ENCODE peak calls at places on chromosomes 13 and 19, in six cellular contexts. N is GM12865, E is fibroblast of mammary gland, S is cardiac muscle cell, Y is pancreas, H is lower leg skin. Q is an unnamed sample.

GRCh38 chr13:29704648-29705047 is 109.2 kb upstream of the SLC7A1 start:
- DNase-seq in S (peak), Y (no peak), N (no peak), H (no peak), E (peak), Q (peak)

GRCh38 chr13:113474179-113474578 is 16.3 kb downstream of the DCUN1D2 start:
- DNase-seq in H (peak), S (no peak), E (peak), Y (no peak), N (no peak), Q (peak)

GRCh38 chr19:46761418-46761831 is 15.2 kb upstream of the STRN4 start:
- DNase-seq in E (peak), N (no peak), S (no peak), Y (no peak), H (no peak), Q (no peak)

GRCh38 chr13:20728579-20729300 is 25.2 kb downstream of the IL17D start:
- DNase-seq in S (no peak), Y (no peak), N (no peak), H (no peak), E (peak), Q (no peak)

GRCh38 chr19:24140099-24140498 is 53.1 kb downstream of the ZNF254 start:
- DNase-seq in E (peak), S (no peak), N (no peak), H (no peak), Y (no peak), Q (peak)

GRCh38 chr13:112587767-112588489 is at the start of gene TUBGCP3:
- DNase-seq in H (peak), S (peak), Y (peak), E (peak), N (peak), Q (peak)

GRCh38 chr19:18597809-18598660 is 8.6 kb downstream of the CRLF1 start:
- DNase-seq in S (no peak), N (no peak), Y (no peak), H (no peak), E (no peak), Q (no peak)

GRCh38 chr13:75324413-75324940 is 157.5 kb downstream of the TBC1D4 start:
- DNase-seq in S (no peak), E (no peak), Y (no peak), N (no peak), H (no peak), Q (peak)

GRCh38 chr19:11451327-11451941 is 16.0 kb downstream of the PRKCSH start:
- DNase-seq in N (no peak), H (no peak), Y (no peak), E (no peak), S (no peak), Q (no peak)

GRCh38 chr13:112583592-112584277 is 4.2 kb downstream of the TUBGCP3 start:
- DNase-seq in Y (peak), N (peak), E (no peak), H (no peak), S (no peak), Q (no peak)

GRCh38 chr13:45490068-45490467 is 25.3 kb downstream of the COG3 start:
- DNase-seq in Y (no peak), N (peak), S (peak), H (no peak), E (no peak), Q (no peak)

GRCh38 chr19:38685666-38686529 is 38.4 kb downstream of the ACTN4 start:
- DNase-seq in N (peak), H (no peak), E (peak), Y (no peak), S (peak), Q (peak)

GRCh38 chr13:30355405-30355741 is 48.0 kb upstream of the KATNAL1 start:
- DNase-seq in E (no peak), H (peak), S (peak), Y (no peak), N (peak), Q (no peak)

GRCh38 chr19:17966497-17967257 is at the start of gene KCNN1:
- DNase-seq in E (no peak), Y (no peak), S (peak), N (no peak), H (no peak), Q (no peak)

GRCh38 chr13:20652946-20653345 is 50.6 kb upstream of the IL17D start:
- DNase-seq in S (no peak), H (no peak), E (no peak), N (no peak), Y (no peak), Q (no peak)

GRCh38 chr19:48874309-48875135 is 2.3 kb downstream of the PPP1R15A start:
- DNase-seq in H (peak), Y (peak), N (peak), S (no peak), E (peak), Q (peak)

GRCh38 chr19:17829855-17830566 is 8.7 kb upstream of the INSL3 start:
- DNase-seq in N (no peak), S (peak), H (no peak), E (peak), Y (peak), Q (peak)

GRCh38 chr13:40255551-40255950 is 410.9 kb downstream of the FOXO1 start:
- DNase-seq in Y (no peak), H (no peak), E (no peak), N (no peak), S (no peak), Q (no peak)

GRCh38 chr13:82480415-82480814 is 1401.9 kb downstream of the SLITRK1 start:
- DNase-seq in E (peak), H (no peak), S (peak), Y (no peak), N (no peak), Q (no peak)

GRCh38 chr13:20192470-20193141 is at the start of gene GJB2:
- DNase-seq in E (peak), Y (peak), S (peak), N (no peak), H (peak), Q (no peak)

GRCh38 chr19:7494416-7495098 is 5.7 kb upstream of the PEX11G start:
- DNase-seq in S (no peak), E (peak), N (no peak), Y (peak), H (no peak), Q (peak)

GRCh38 chr19:16457195-16457953 is 14.4 kb downstream of the EPS15L1 start:
- DNase-seq in N (peak), Y (no peak), S (peak), H (peak), E (peak), Q (peak)

GRCh38 chr19:6498294-6499036 is 3.6 kb downstream of the TUBB4A start:
- DNase-seq in S (no peak), N (no peak), E (no peak), Y (no peak), H (no peak), Q (no peak)

GRCh38 chr19:39325778-39326680 is 5.4 kb upstream of the LRFN1 start:
- DNase-seq in N (no peak), H (no peak), E (peak), S (no peak), Y (no peak), Q (peak)

GRCh38 chr13:52070929-52071523 is 46.5 kb downstream of the UTP14C start:
- DNase-seq in Y (no peak), E (peak), S (no peak), H (no peak), N (peak), Q (peak)

GRCh38 chr13:35850569-35850968 is 280.6 kb downstream of the DCLK1 start:
- DNase-seq in E (no peak), Y (no peak), N (no peak), H (no peak), S (no peak), Q (no peak)

GRCh38 chr13:87810391-87810801 is 139.2 kb downstream of the SLITRK5 start:
- DNase-seq in E (peak), S (peak), Y (no peak), N (no peak), H (no peak), Q (no peak)

GRCh38 chr19:30309983-30310805 is 62.0 kb upstream of the ZNF536 start:
- DNase-seq in H (peak), E (no peak), S (no peak), N (no peak), Y (no peak), Q (no peak)

GRCh38 chr19:17337675-17338439 is 504 bp downstream of the GTPBP3 start:
- DNase-seq in N (peak), Y (no peak), S (peak), H (no peak), E (no peak), Q (no peak)

GRCh38 chr19:23776507-23777205 is 18.0 kb upstream of the ZNF681 start:
- DNase-seq in Y (no peak), E (no peak), H (peak), S (no peak), N (no peak), Q (no peak)

GRCh38 chr13:20796791-20797513 is 23.2 kb upstream of the EEF1AKMT1 start:
- DNase-seq in S (no peak), Y (no peak), H (no peak), E (peak), N (no peak), Q (no peak)

GRCh38 chr13:60663788-60664187 is 266.8 kb downstream of the TDRD3 start:
- DNase-seq in N (no peak), Y (no peak), H (no peak), E (no peak), S (no peak), Q (no peak)

GRCh38 chr19:47776568-47776967 is 1.9 kb upstream of the SELENOW start:
- DNase-seq in S (no peak), E (no peak), H (no peak), Y (no peak), N (no peak), Q (no peak)

GRCh38 chr13:113224486-113224885 is 15.1 kb downstream of the CUL4A start:
- DNase-seq in E (no peak), H (no peak), N (no peak), S (peak), Y (no peak), Q (no peak)

GRCh38 chr13:35475960-35476943 is at the start of gene MAB21L1:
- DNase-seq in Y (no peak), N (peak), H (peak), S (peak), E (peak), Q (peak)

GRCh38 chr13:78137404-78138142 is 218.9 kb upstream of the EDNRB start:
- DNase-seq in N (peak), Y (peak), H (no peak), E (peak), S (peak), Q (peak)

DNA sequence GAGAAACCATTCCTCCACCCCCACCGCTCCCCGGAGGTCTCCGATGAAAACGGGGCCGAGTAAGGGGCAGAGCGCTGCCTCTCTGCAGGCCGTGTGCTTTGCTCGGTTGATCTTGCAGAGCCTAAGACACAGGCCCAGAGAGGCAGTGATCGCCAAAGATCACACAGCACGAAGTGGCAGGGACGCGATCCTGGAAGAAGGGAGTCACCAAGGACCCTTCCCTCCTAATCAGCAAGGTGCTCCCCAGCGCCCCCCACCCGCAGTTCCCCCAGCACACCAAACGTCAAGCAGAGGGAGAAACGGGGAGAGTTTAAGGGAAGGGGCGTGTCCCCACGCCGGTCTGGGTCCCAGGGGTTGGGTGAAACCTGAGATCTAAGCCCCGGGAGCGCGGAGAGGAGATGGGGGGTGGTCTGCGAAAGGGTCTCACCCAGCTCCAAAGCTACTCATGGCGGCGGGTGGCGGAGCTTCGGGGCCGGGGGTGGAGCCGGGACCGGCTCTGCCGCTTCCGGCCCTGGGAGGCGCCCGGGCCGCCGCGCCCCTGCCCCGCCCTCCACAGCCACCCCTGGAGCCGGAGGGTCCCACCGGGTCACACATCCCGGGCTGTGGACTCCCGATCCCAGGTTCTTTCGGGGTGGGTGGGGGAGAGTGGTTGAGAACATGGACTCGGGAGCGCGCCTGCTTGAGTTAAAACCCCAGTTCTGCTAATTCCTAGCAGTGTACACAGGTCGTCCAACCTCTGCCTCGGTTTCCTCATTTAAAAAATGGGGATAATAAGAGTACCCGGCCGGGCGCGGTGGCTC is at the start of gene EML2:
- DNase-seq in N (peak), Y (peak), E (no peak), S (peak), H (peak), Q (peak)
- TF ChIP-seq CTCF in N (peak), Y (no peak), E (peak), S (peak), H (no peak), Q (peak)

DNA sequence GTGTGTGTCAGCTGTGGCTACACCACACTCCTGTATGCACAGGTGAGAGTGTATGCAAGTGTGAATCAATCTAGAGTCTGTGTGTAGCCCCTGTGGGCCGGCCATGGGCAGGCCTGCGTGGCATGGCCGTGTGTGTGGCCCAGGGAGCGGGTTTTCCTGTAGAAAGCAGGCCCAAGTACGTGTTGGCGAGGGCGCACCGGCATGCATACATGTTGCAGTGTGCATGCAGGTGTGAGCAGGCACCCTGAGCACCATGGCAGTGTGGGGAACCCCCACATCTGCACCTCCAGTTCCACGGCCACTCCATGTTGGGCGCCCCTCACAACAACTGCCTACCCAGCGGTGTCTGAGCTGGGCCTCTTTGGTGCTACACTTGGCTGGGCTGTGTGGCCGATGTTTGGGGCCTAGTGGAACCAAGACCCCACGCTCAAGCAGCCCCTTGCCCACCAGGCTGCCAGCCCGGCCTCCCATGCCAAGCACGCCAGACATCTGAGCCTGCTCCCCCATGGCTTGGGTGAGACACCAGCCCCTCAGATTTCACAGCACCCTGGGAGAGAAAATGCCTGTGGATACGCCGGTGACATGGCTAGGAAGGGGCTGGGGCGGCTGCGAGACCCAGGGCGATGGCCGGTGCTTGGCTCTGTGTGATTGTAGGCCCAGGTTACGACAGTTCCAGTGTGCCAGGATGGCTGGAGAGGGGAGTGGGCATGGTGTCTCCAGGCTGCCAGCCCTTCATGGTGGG is 2.1 kb downstream of the NFIX start:
- DNase-seq in Y (no peak), E (no peak), S (no peak), H (no peak), N (no peak), Q (no peak)
- H3K4me3 ChIP-seq in Y (peak), E (peak), S (no peak), H (peak), N (no peak), Q (peak)

GRCh38 chr13:79406597-79406908 is 498 bp upstream of the RBM26 start:
- DNase-seq in H (no peak), Y (no peak), E (no peak), S (no peak), N (no peak), Q (no peak)
- TF ChIP-seq CTCF in H (no peak), Y (no peak), E (no peak), S (no peak), N (no peak), Q (no peak)

DNA sequence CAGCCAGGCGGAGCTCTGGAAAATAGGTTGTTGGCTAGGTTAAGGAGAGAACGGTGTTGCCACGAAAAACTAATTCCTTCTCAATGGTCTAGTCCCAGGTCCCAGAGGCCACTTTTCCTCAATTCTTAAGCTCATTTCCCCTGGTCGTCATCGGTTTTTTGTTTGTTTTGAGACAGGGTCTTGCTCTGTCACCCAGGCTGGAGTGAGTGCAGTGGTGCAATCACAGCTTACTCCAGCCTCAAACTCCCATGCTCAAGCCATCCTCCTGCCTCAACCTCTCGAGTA is 1.2 kb downstream of the SF3A2 start:
- DNase-seq in N (no peak), E (no peak), S (no peak), Y (no peak), H (no peak), Q (no peak)
- H3K4me3 ChIP-seq in N (peak), E (peak), S (peak), Y (peak), H (no peak), Q (peak)

GRCh38 chr13:59483441-59484116 is 680.1 kb downstream of the DIAPH3 start:
- DNase-seq in N (no peak), S (peak), E (no peak), Y (peak), H (no peak), Q (peak)

GRCh38 chr13:59479629-59480028 is 684.1 kb downstream of the DIAPH3 start:
- DNase-seq in Y (no peak), E (no peak), H (no peak), S (no peak), N (no peak), Q (peak)

GRCh38 chr13:59478908-59479307 is 684.8 kb downstream of the DIAPH3 start:
- DNase-seq in S (no peak), Y (no peak), N (no peak), H (no peak), E (no peak), Q (no peak)

GRCh38 chr13:59480857-59481256 is 682.9 kb downstream of the DIAPH3 start:
- DNase-seq in Y (no peak), E (no peak), S (no peak), H (no peak), N (no peak), Q (no peak)

GRCh38 chr13:59480398-59480797 is 683.3 kb downstream of the DIAPH3 start:
- DNase-seq in N (no peak), S (no peak), H (no peak), Y (no peak), E (no peak), Q (peak)
- TF ChIP-seq CTCF in N (no peak), S (no peak), H (no peak), Y (no peak), E (no peak), Q (no peak)

GRCh38 chr19:3096902-3097326 is 2.8 kb downstream of the GNA11 start:
- DNase-seq in Y (no peak), E (no peak), S (no peak), N (no peak), H (no peak), Q (no peak)
- H3K4me3 ChIP-seq in Y (peak), E (peak), S (no peak), N (no peak), H (no peak), Q (no peak)

DNA sequence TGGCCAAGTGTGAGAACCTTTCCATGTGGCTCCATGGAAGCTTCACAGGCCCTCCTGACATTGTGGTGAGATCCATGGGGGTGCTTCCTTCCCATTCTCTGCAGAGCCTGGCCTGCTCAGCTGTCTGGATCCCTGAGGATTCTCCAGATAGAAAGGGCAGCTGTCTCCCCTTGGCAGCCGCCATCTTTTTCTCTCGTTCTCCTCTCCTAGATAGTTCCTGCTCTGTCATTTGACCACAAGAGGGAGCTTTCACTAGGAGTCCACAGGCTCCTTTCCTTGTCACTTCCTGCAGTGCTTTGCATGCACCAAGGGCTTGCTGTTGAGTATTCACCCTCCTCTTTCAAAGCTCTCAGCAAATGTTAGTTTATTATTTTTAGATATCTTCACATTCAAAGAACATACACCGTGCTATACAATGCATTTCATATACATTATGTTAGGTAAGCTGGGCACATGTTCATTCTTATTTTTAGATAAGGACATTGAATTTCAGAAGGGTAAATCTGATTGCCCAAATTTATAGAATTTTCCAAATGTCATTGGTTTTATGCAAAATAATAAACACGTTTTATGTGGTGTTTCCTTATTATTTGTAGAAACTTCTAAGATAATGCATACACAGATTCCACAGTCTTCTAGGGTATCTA is 133.2 kb downstream of the FRY start:
- DNase-seq in N (peak), Y (no peak), E (peak), S (peak), H (no peak), Q (peak)
- TF ChIP-seq CTCF in N (peak), Y (no peak), E (peak), S (peak), H (no peak), Q (peak)

GRCh38 chr13:27442797-27443196 is 7.6 kb downstream of the MTIF3 start:
- DNase-seq in S (no peak), N (no peak), Y (no peak), H (no peak), E (no peak), Q (no peak)

GRCh38 chr13:27446986-27447583 is 3.3 kb downstream of the MTIF3 start:
- DNase-seq in N (peak), Y (no peak), E (no peak), S (no peak), H (no peak), Q (no peak)

GRCh38 chr13:27437126-27437525 is 12.7 kb downstream of the GTF3A start:
- DNase-seq in S (no peak), H (no peak), N (no peak), E (no peak), Y (no peak), Q (no peak)

GRCh38 chr13:27440408-27440807 is 10.0 kb downstream of the MTIF3 start:
- DNase-seq in E (no peak), S (no peak), H (no peak), N (peak), Y (no peak), Q (no peak)

GRCh38 chr13:27442071-27442647 is 8.2 kb downstream of the MTIF3 start:
- DNase-seq in H (no peak), S (no peak), E (no peak), N (no peak), Y (no peak), Q (no peak)
- H3K4me3 ChIP-seq in H (no peak), S (no peak), E (no peak), N (no peak), Y (no peak), Q (no peak)